ENCODE peak calls at places on chromosomes 4 and X, in six cellular contexts. One of them, this sample, is unnamed.

GRCh38 chr4:12724520-12724919 is 759.6 kb downstream of the RAB28 start:
- DNase-seq in HCT116: no peak
- DNase-seq in endodermal cell: no peak
- DNase-seq in sigmoid colon: no peak
- DNase-seq in astrocyte of the hippocampus: peak
- DNase-seq in stimulated activated CD8-positive, alpha-beta memory T cell treated with anti-CD3 and anti-CD28 coated beads, Interleukin-4, amount 100 ng/mL, for 24 hours: no peak
- DNase-seq in this sample: peak

GRCh38 chr4:162461952-162462351 is 298.2 kb upstream of the FSTL5 start:
- DNase-seq in HCT116: peak
- DNase-seq in stimulated activated CD8-positive, alpha-beta memory T cell treated with anti-CD3 and anti-CD28 coated beads, Interleukin-4, amount 100 ng/mL, for 24 hours: no peak
- DNase-seq in astrocyte of the hippocampus: peak
- DNase-seq in endodermal cell: no peak
- DNase-seq in sigmoid colon: no peak
- DNase-seq in this sample: peak

GRCh38 chr4:4803216-4803903 is 56.1 kb upstream of the MSX1 start:
- DNase-seq in stimulated activated CD8-positive, alpha-beta memory T cell treated with anti-CD3 and anti-CD28 coated beads, Interleukin-4, amount 100 ng/mL, for 24 hours: no peak
- DNase-seq in sigmoid colon: no peak
- DNase-seq in HCT116: no peak
- DNase-seq in endodermal cell: no peak
- DNase-seq in astrocyte of the hippocampus: no peak
- DNase-seq in this sample: no peak

GRCh38 chrX:137926090-137926489 is 360.2 kb downstream of the ZIC3 start:
- DNase-seq in endodermal cell: peak
- DNase-seq in sigmoid colon: no peak
- DNase-seq in astrocyte of the hippocampus: peak
- DNase-seq in stimulated activated CD8-positive, alpha-beta memory T cell treated with anti-CD3 and anti-CD28 coated beads, Interleukin-4, amount 100 ng/mL, for 24 hours: no peak
- DNase-seq in HCT116: no peak
- DNase-seq in this sample: peak

GRCh38 chr4:112142152-112142551 is 3.1 kb upstream of the FAM241A start:
- DNase-seq in HCT116: no peak
- DNase-seq in sigmoid colon: no peak
- DNase-seq in astrocyte of the hippocampus: no peak
- DNase-seq in endodermal cell: no peak
- DNase-seq in stimulated activated CD8-positive, alpha-beta memory T cell treated with anti-CD3 and anti-CD28 coated beads, Interleukin-4, amount 100 ng/mL, for 24 hours: no peak
- DNase-seq in this sample: no peak

GRCh38 chr4:174278467-174278866 is 5.0 kb downstream of the FBXO8 start:
- DNase-seq in astrocyte of the hippocampus: no peak
- DNase-seq in HCT116: no peak
- DNase-seq in sigmoid colon: no peak
- DNase-seq in endodermal cell: no peak
- DNase-seq in stimulated activated CD8-positive, alpha-beta memory T cell treated with anti-CD3 and anti-CD28 coated beads, Interleukin-4, amount 100 ng/mL, for 24 hours: no peak
- DNase-seq in this sample: no peak

GRCh38 chr4:121693450-121693849 is 3.3 kb downstream of the ANXA5 start:
- DNase-seq in HCT116: no peak
- DNase-seq in astrocyte of the hippocampus: peak
- DNase-seq in stimulated activated CD8-positive, alpha-beta memory T cell treated with anti-CD3 and anti-CD28 coated beads, Interleukin-4, amount 100 ng/mL, for 24 hours: no peak
- DNase-seq in endodermal cell: no peak
- DNase-seq in sigmoid colon: no peak
- DNase-seq in this sample: no peak

GRCh38 chr4:26039950-26040349 is 125.9 kb downstream of the SMIM20 start:
- DNase-seq in HCT116: no peak
- DNase-seq in astrocyte of the hippocampus: no peak
- DNase-seq in endodermal cell: no peak
- DNase-seq in stimulated activated CD8-positive, alpha-beta memory T cell treated with anti-CD3 and anti-CD28 coated beads, Interleukin-4, amount 100 ng/mL, for 24 hours: no peak
- DNase-seq in sigmoid colon: peak
- DNase-seq in this sample: no peak

GRCh38 chr4:30600246-30600645 is 119.9 kb upstream of the PCDH7 start:
- DNase-seq in endodermal cell: no peak
- DNase-seq in sigmoid colon: no peak
- DNase-seq in astrocyte of the hippocampus: peak
- DNase-seq in stimulated activated CD8-positive, alpha-beta memory T cell treated with anti-CD3 and anti-CD28 coated beads, Interleukin-4, amount 100 ng/mL, for 24 hours: no peak
- DNase-seq in HCT116: no peak
- DNase-seq in this sample: peak

GRCh38 chr4:113222431-113222979 is 173.1 kb downstream of the ANK2 start:
- DNase-seq in sigmoid colon: no peak
- DNase-seq in endodermal cell: no peak
- DNase-seq in astrocyte of the hippocampus: peak
- DNase-seq in stimulated activated CD8-positive, alpha-beta memory T cell treated with anti-CD3 and anti-CD28 coated beads, Interleukin-4, amount 100 ng/mL, for 24 hours: no peak
- DNase-seq in HCT116: no peak
- DNase-seq in this sample: peak

GRCh38 chr4:75255261-75255660 is 258.9 kb downstream of the RCHY1 start:
- DNase-seq in endodermal cell: no peak
- DNase-seq in stimulated activated CD8-positive, alpha-beta memory T cell treated with anti-CD3 and anti-CD28 coated beads, Interleukin-4, amount 100 ng/mL, for 24 hours: no peak
- DNase-seq in astrocyte of the hippocampus: no peak
- DNase-seq in HCT116: no peak
- DNase-seq in sigmoid colon: no peak
- DNase-seq in this sample: no peak

GRCh38 chr4:158998624-158999023 is 104.3 kb upstream of the RAPGEF2 start:
- DNase-seq in astrocyte of the hippocampus: no peak
- DNase-seq in HCT116: peak
- DNase-seq in endodermal cell: no peak
- DNase-seq in sigmoid colon: no peak
- DNase-seq in stimulated activated CD8-positive, alpha-beta memory T cell treated with anti-CD3 and anti-CD28 coated beads, Interleukin-4, amount 100 ng/mL, for 24 hours: no peak
- DNase-seq in this sample: no peak

GRCh38 chrX:48520455-48520854 is 1.2 kb upstream of the EBP start:
- DNase-seq in stimulated activated CD8-positive, alpha-beta memory T cell treated with anti-CD3 and anti-CD28 coated beads, Interleukin-4, amount 100 ng/mL, for 24 hours: no peak
- DNase-seq in astrocyte of the hippocampus: no peak
- DNase-seq in endodermal cell: no peak
- DNase-seq in sigmoid colon: no peak
- DNase-seq in HCT116: no peak
- DNase-seq in this sample: no peak

GRCh38 chrX:70592091-70592490 is 147.5 kb downstream of the DLG3 start:
- DNase-seq in astrocyte of the hippocampus: peak
- DNase-seq in endodermal cell: no peak
- DNase-seq in HCT116: peak
- DNase-seq in sigmoid colon: no peak
- DNase-seq in stimulated activated CD8-positive, alpha-beta memory T cell treated with anti-CD3 and anti-CD28 coated beads, Interleukin-4, amount 100 ng/mL, for 24 hours: no peak
- DNase-seq in this sample: no peak

GRCh38 chr4:81040175-81040659 is 9.7 kb downstream of the BMP3 start:
- DNase-seq in astrocyte of the hippocampus: peak
- DNase-seq in endodermal cell: no peak
- DNase-seq in stimulated activated CD8-positive, alpha-beta memory T cell treated with anti-CD3 and anti-CD28 coated beads, Interleukin-4, amount 100 ng/mL, for 24 hours: no peak
- DNase-seq in sigmoid colon: no peak
- DNase-seq in HCT116: no peak
- DNase-seq in this sample: peak

GRCh38 chr4:90184560-90184959 is 57.4 kb downstream of the CCSER1 start:
- DNase-seq in stimulated activated CD8-positive, alpha-beta memory T cell treated with anti-CD3 and anti-CD28 coated beads, Interleukin-4, amount 100 ng/mL, for 24 hours: no peak
- DNase-seq in HCT116: no peak
- DNase-seq in astrocyte of the hippocampus: no peak
- DNase-seq in sigmoid colon: no peak
- DNase-seq in endodermal cell: peak
- DNase-seq in this sample: peak

GRCh38 chr4:151169223-151169622 is 69.8 kb downstream of the RPS3A start:
- DNase-seq in sigmoid colon: peak
- DNase-seq in stimulated activated CD8-positive, alpha-beta memory T cell treated with anti-CD3 and anti-CD28 coated beads, Interleukin-4, amount 100 ng/mL, for 24 hours: no peak
- DNase-seq in HCT116: no peak
- DNase-seq in endodermal cell: no peak
- DNase-seq in astrocyte of the hippocampus: peak
- DNase-seq in this sample: no peak

This sample was measured in GM23338.